ENCODE peak calls at places on chromosomes 16 and 17, in ten cellular contexts. One of them, this sample, is unnamed.

GRCh38 chr16:2090819-2091721 is 43.3 kb downstream of the TSC2 start:
- DNase-seq in M059J: no peak
- DNase-seq in naive thymus-derived CD8-positive, alpha-beta T cell: no peak
- DNase-seq in CD4-positive, CD25-positive, alpha-beta regulatory T cell: no peak
- DNase-seq in stimulated activated CD8-positive, alpha-beta memory T cell treated with anti-CD3 and anti-CD28 coated beads, Interleukin-4, amount 100 ng/mL, for 4 hours: no peak
- DNase-seq in K562: no peak
- DNase-seq in stimulated activated naive CD4-positive, alpha-beta T cell: no peak
- DNase-seq in activated CD4-positive, alpha-beta memory T cell treated with anti-CD3 and anti-CD28 coated beads, Interleukin-2, amount 10 ng/mL, durations not matched to agents 7 days and 5 days: no peak
- DNase-seq in NCI-H2081: peak
- DNase-seq in NCI-H2029: peak
- DNase-seq in this sample: peak

GRCh38 chr16:3259097-3259496 is 2.7 kb upstream of the MEFV start:
- DNase-seq in stimulated activated CD8-positive, alpha-beta memory T cell treated with anti-CD3 and anti-CD28 coated beads, Interleukin-4, amount 100 ng/mL, for 4 hours: no peak
- DNase-seq in stimulated activated naive CD4-positive, alpha-beta T cell: no peak
- DNase-seq in CD4-positive, CD25-positive, alpha-beta regulatory T cell: no peak
- DNase-seq in NCI-H2081: no peak
- DNase-seq in naive thymus-derived CD8-positive, alpha-beta T cell: no peak
- DNase-seq in activated CD4-positive, alpha-beta memory T cell treated with anti-CD3 and anti-CD28 coated beads, Interleukin-2, amount 10 ng/mL, durations not matched to agents 7 days and 5 days: no peak
- DNase-seq in M059J: peak
- DNase-seq in K562: no peak
- DNase-seq in NCI-H2029: no peak
- DNase-seq in this sample: no peak

GRCh38 chr17:69743091-69743490 is 328.6 kb downstream of the MAP2K6 start:
- DNase-seq in NCI-H2081: no peak
- DNase-seq in activated CD4-positive, alpha-beta memory T cell treated with anti-CD3 and anti-CD28 coated beads, Interleukin-2, amount 10 ng/mL, durations not matched to agents 7 days and 5 days: no peak
- DNase-seq in M059J: no peak
- DNase-seq in naive thymus-derived CD8-positive, alpha-beta T cell: no peak
- DNase-seq in stimulated activated naive CD4-positive, alpha-beta T cell: no peak
- DNase-seq in K562: peak
- DNase-seq in NCI-H2029: no peak
- DNase-seq in stimulated activated CD8-positive, alpha-beta memory T cell treated with anti-CD3 and anti-CD28 coated beads, Interleukin-4, amount 100 ng/mL, for 4 hours: no peak
- DNase-seq in CD4-positive, CD25-positive, alpha-beta regulatory T cell: no peak
- DNase-seq in this sample: no peak

GRCh38 chr16:69890114-69890890 is 60.8 kb upstream of the CLEC18A start:
- DNase-seq in activated CD4-positive, alpha-beta memory T cell treated with anti-CD3 and anti-CD28 coated beads, Interleukin-2, amount 10 ng/mL, durations not matched to agents 7 days and 5 days: no peak
- DNase-seq in stimulated activated naive CD4-positive, alpha-beta T cell: no peak
- DNase-seq in K562: no peak
- DNase-seq in NCI-H2029: peak
- DNase-seq in naive thymus-derived CD8-positive, alpha-beta T cell: no peak
- DNase-seq in M059J: peak
- DNase-seq in stimulated activated CD8-positive, alpha-beta memory T cell treated with anti-CD3 and anti-CD28 coated beads, Interleukin-4, amount 100 ng/mL, for 4 hours: no peak
- DNase-seq in CD4-positive, CD25-positive, alpha-beta regulatory T cell: no peak
- DNase-seq in NCI-H2081: peak
- DNase-seq in this sample: no peak

GRCh38 chr16:66135376-66135775 is 231.1 kb upstream of the CDH5 start:
- DNase-seq in NCI-H2029: no peak
- DNase-seq in naive thymus-derived CD8-positive, alpha-beta T cell: no peak
- DNase-seq in CD4-positive, CD25-positive, alpha-beta regulatory T cell: no peak
- DNase-seq in activated CD4-positive, alpha-beta memory T cell treated with anti-CD3 and anti-CD28 coated beads, Interleukin-2, amount 10 ng/mL, durations not matched to agents 7 days and 5 days: no peak
- DNase-seq in stimulated activated CD8-positive, alpha-beta memory T cell treated with anti-CD3 and anti-CD28 coated beads, Interleukin-4, amount 100 ng/mL, for 4 hours: no peak
- DNase-seq in stimulated activated naive CD4-positive, alpha-beta T cell: no peak
- DNase-seq in NCI-H2081: no peak
- DNase-seq in K562: no peak
- DNase-seq in M059J: peak
- DNase-seq in this sample: no peak

GRCh38 chr17:40862985-40863733 is 3.9 kb downstream of the KRT12 start:
- DNase-seq in CD4-positive, CD25-positive, alpha-beta regulatory T cell: no peak
- DNase-seq in stimulated activated naive CD4-positive, alpha-beta T cell: no peak
- DNase-seq in naive thymus-derived CD8-positive, alpha-beta T cell: no peak
- DNase-seq in M059J: no peak
- DNase-seq in NCI-H2081: no peak
- DNase-seq in stimulated activated CD8-positive, alpha-beta memory T cell treated with anti-CD3 and anti-CD28 coated beads, Interleukin-4, amount 100 ng/mL, for 4 hours: no peak
- DNase-seq in K562: no peak
- DNase-seq in NCI-H2029: no peak
- DNase-seq in activated CD4-positive, alpha-beta memory T cell treated with anti-CD3 and anti-CD28 coated beads, Interleukin-2, amount 10 ng/mL, durations not matched to agents 7 days and 5 days: no peak
- DNase-seq in this sample: no peak

GRCh38 chr16:81366316-81366932 is 51.7 kb downstream of the GAN start:
- DNase-seq in CD4-positive, CD25-positive, alpha-beta regulatory T cell: no peak
- DNase-seq in stimulated activated naive CD4-positive, alpha-beta T cell: peak
- DNase-seq in NCI-H2029: no peak
- DNase-seq in NCI-H2081: peak
- DNase-seq in stimulated activated CD8-positive, alpha-beta memory T cell treated with anti-CD3 and anti-CD28 coated beads, Interleukin-4, amount 100 ng/mL, for 4 hours: no peak
- DNase-seq in K562: peak
- DNase-seq in activated CD4-positive, alpha-beta memory T cell treated with anti-CD3 and anti-CD28 coated beads, Interleukin-2, amount 10 ng/mL, durations not matched to agents 7 days and 5 days: no peak
- DNase-seq in naive thymus-derived CD8-positive, alpha-beta T cell: peak
- DNase-seq in M059J: peak
- DNase-seq in this sample: no peak

GRCh38 chr17:17467720-17468119 is 9.1 kb upstream of the MED9 start:
- DNase-seq in M059J: peak
- DNase-seq in naive thymus-derived CD8-positive, alpha-beta T cell: no peak
- DNase-seq in NCI-H2029: no peak
- DNase-seq in CD4-positive, CD25-positive, alpha-beta regulatory T cell: no peak
- DNase-seq in K562: no peak
- DNase-seq in NCI-H2081: no peak
- DNase-seq in activated CD4-positive, alpha-beta memory T cell treated with anti-CD3 and anti-CD28 coated beads, Interleukin-2, amount 10 ng/mL, durations not matched to agents 7 days and 5 days: no peak
- DNase-seq in stimulated activated CD8-positive, alpha-beta memory T cell treated with anti-CD3 and anti-CD28 coated beads, Interleukin-4, amount 100 ng/mL, for 4 hours: no peak
- DNase-seq in stimulated activated naive CD4-positive, alpha-beta T cell: no peak
- DNase-seq in this sample: no peak

GRCh38 chr16:70738083-70738977 is 52.5 kb upstream of the MTSS2 start:
- DNase-seq in M059J: peak
- DNase-seq in NCI-H2081: no peak
- DNase-seq in stimulated activated CD8-positive, alpha-beta memory T cell treated with anti-CD3 and anti-CD28 coated beads, Interleukin-4, amount 100 ng/mL, for 4 hours: no peak
- DNase-seq in naive thymus-derived CD8-positive, alpha-beta T cell: peak
- DNase-seq in K562: peak
- DNase-seq in stimulated activated naive CD4-positive, alpha-beta T cell: no peak
- DNase-seq in NCI-H2029: no peak
- DNase-seq in CD4-positive, CD25-positive, alpha-beta regulatory T cell: no peak
- DNase-seq in activated CD4-positive, alpha-beta memory T cell treated with anti-CD3 and anti-CD28 coated beads, Interleukin-2, amount 10 ng/mL, durations not matched to agents 7 days and 5 days: peak
- DNase-seq in this sample: no peak

GRCh38 chr17:70169707-70170597 is 620 bp downstream of the KCNJ2 start:
- DNase-seq in CD4-positive, CD25-positive, alpha-beta regulatory T cell: no peak
- DNase-seq in stimulated activated naive CD4-positive, alpha-beta T cell: no peak
- DNase-seq in M059J: no peak
- DNase-seq in K562: no peak
- DNase-seq in activated CD4-positive, alpha-beta memory T cell treated with anti-CD3 and anti-CD28 coated beads, Interleukin-2, amount 10 ng/mL, durations not matched to agents 7 days and 5 days: no peak
- DNase-seq in stimulated activated CD8-positive, alpha-beta memory T cell treated with anti-CD3 and anti-CD28 coated beads, Interleukin-4, amount 100 ng/mL, for 4 hours: no peak
- DNase-seq in NCI-H2029: no peak
- DNase-seq in NCI-H2081: no peak
- DNase-seq in naive thymus-derived CD8-positive, alpha-beta T cell: no peak
- DNase-seq in this sample: no peak

GRCh38 chr17:51371732-51372151 is 111.4 kb downstream of the UTP18 start:
- DNase-seq in NCI-H2081: peak
- DNase-seq in M059J: peak
- DNase-seq in naive thymus-derived CD8-positive, alpha-beta T cell: peak
- DNase-seq in stimulated activated naive CD4-positive, alpha-beta T cell: peak
- DNase-seq in stimulated activated CD8-positive, alpha-beta memory T cell treated with anti-CD3 and anti-CD28 coated beads, Interleukin-4, amount 100 ng/mL, for 4 hours: no peak
- DNase-seq in K562: peak
- DNase-seq in activated CD4-positive, alpha-beta memory T cell treated with anti-CD3 and anti-CD28 coated beads, Interleukin-2, amount 10 ng/mL, durations not matched to agents 7 days and 5 days: peak
- DNase-seq in NCI-H2029: peak
- DNase-seq in CD4-positive, CD25-positive, alpha-beta regulatory T cell: peak
- DNase-seq in this sample: no peak

GRCh38 chr17:73571524-73572130 is 72.6 kb downstream of the SDK2 start:
- DNase-seq in M059J: no peak
- DNase-seq in activated CD4-positive, alpha-beta memory T cell treated with anti-CD3 and anti-CD28 coated beads, Interleukin-2, amount 10 ng/mL, durations not matched to agents 7 days and 5 days: no peak
- DNase-seq in stimulated activated CD8-positive, alpha-beta memory T cell treated with anti-CD3 and anti-CD28 coated beads, Interleukin-4, amount 100 ng/mL, for 4 hours: no peak
- DNase-seq in naive thymus-derived CD8-positive, alpha-beta T cell: no peak
- DNase-seq in CD4-positive, CD25-positive, alpha-beta regulatory T cell: no peak
- DNase-seq in stimulated activated naive CD4-positive, alpha-beta T cell: no peak
- DNase-seq in NCI-H2081: no peak
- DNase-seq in K562: no peak
- DNase-seq in NCI-H2029: no peak
- DNase-seq in this sample: no peak

This sample was measured in effector CD8-positive, alpha-beta T cell.